ENCODE peak calls at places on chromosome 15, in four cellular contexts. N, F, K and H are unnamed samples.

GRCh38 chr15:66872394-66872793 is 170.4 kb downstream of the SMAD6 start:
- DNase-seq in F (no peak), K (no peak), N (no peak), H (no peak)

GRCh38 chr15:64697911-64698369 is 77.4 kb downstream of the RBPMS2 start:
- DNase-seq in N (no peak), K (no peak), F (peak), H (no peak)

GRCh38 chr15:63944681-63944955 is 101.7 kb downstream of the DAPK2 start:
- DNase-seq in F (no peak), N (no peak), K (peak), H (peak)

GRCh38 chr15:60337069-60337468 is 60.7 kb downstream of the ANXA2 start:
- DNase-seq in F (no peak), N (no peak), K (no peak), H (no peak)

GRCh38 chr15:44654858-44655257 is 8.6 kb downstream of the SPG11 start:
- DNase-seq in F (peak), K (no peak), N (no peak), H (no peak)

GRCh38 chr15:85542895-85543331 is 162.5 kb downstream of the AKAP13 start:
- DNase-seq in N (no peak), F (peak), K (no peak), H (no peak)

GRCh38 chr15:83305696-83306291 is 21.3 kb upstream of the BNC1 start:
- DNase-seq in K (no peak), N (peak), F (peak), H (peak)

GRCh38 chr15:51335538-51335961 is 2.8 kb downstream of the CYP19A1 start:
- DNase-seq in K (no peak), F (no peak), N (no peak), H (no peak)

GRCh38 chr15:84631706-84632272 is 22.3 kb downstream of the WDR73 start:
- DNase-seq in N (no peak), K (no peak), F (peak), H (no peak)

GRCh38 chr15:73930790-73931281 is 4.6 kb downstream of the LOXL1 start:
- DNase-seq in K (no peak), N (no peak), F (peak), H (no peak)

GRCh38 chr15:40825661-40826088 is 2.8 kb downstream of the PPP1R14D start:
- DNase-seq in N (no peak), F (peak), K (no peak), H (no peak)

GRCh38 chr15:67080900-67081431 is 15.6 kb downstream of the SMAD3 start:
- DNase-seq in K (no peak), N (no peak), F (peak), H (no peak)

GRCh38 chr15:88255496-88256171 is 905 bp downstream of the NTRK3 start:
- DNase-seq in F (peak), N (peak), K (peak), H (peak)

GRCh38 chr15:54528021-54528420 is 549.8 kb downstream of the UNC13C start:
- DNase-seq in F (no peak), N (no peak), K (no peak), H (no peak)

GRCh38 chr15:41512078-41512394 is 1.6 kb downstream of the LTK start:
- DNase-seq in N (no peak), F (no peak), K (peak), H (no peak)

GRCh38 chr15:35958021-35958420 is 412.1 kb upstream of the DPH6 start:
- DNase-seq in N (no peak), F (peak), K (no peak), H (no peak)

GRCh38 chr15:76158815-76159214 is 99.0 kb downstream of the TMEM266 start:
- DNase-seq in N (no peak), K (no peak), F (no peak), H (no peak)

GRCh38 chr15:23064156-23064555 is 24.8 kb upstream of the TUBGCP5 start:
- DNase-seq in K (no peak), F (no peak), N (no peak), H (no peak)

GRCh38 chr15:35308802-35309201 is 223.7 kb upstream of the NANOGP8 start:
- DNase-seq in N (peak), F (peak), K (no peak), H (no peak)

GRCh38 chr15:90203922-90204321 is 2.8 kb downstream of the SEMA4B start:
- DNase-seq in K (no peak), N (no peak), F (no peak), H (no peak)

GRCh38 chr15:51621917-51622268 is 678 bp downstream of the DMXL2 start:
- DNase-seq in K (peak), F (peak), N (peak), H (peak)

GRCh38 chr15:42378011-42378410 is 18.7 kb downstream of the CAPN3 start:
- DNase-seq in K (no peak), F (no peak), N (no peak), H (no peak)

DNA sequence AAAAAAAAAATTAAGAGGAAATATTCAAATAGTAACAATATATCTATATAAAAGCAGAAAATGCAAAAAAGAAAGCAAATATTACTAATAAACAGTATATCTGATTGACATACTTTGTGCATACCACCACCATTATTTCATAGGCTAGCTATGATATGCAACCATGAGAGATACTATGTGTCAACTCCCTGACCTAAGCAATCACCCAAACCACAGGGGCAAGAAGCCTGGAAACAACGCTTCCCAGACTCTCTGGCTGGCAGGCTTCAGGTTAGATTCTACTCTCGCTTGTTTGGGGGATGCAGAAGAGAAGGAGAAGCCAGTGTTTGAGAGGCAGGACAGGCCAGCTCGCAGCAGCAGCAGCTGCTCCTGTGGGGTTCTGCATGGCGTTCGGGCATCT is 169.3 kb upstream of the TPM1 start:
- DNase-seq in F (peak), K (peak), N (no peak), H (no peak)
- H2BK5ac ChIP-seq in F (no peak), K (no peak), N (no peak), H (no peak)

GRCh38 chr15:39359736-39360135 is 221.1 kb upstream of the THBS1 start:
- DNase-seq in F (no peak), N (no peak), K (no peak), H (no peak)
- H4K5ac ChIP-seq in F (peak), N (no peak), K (no peak), H (no peak)

DNA sequence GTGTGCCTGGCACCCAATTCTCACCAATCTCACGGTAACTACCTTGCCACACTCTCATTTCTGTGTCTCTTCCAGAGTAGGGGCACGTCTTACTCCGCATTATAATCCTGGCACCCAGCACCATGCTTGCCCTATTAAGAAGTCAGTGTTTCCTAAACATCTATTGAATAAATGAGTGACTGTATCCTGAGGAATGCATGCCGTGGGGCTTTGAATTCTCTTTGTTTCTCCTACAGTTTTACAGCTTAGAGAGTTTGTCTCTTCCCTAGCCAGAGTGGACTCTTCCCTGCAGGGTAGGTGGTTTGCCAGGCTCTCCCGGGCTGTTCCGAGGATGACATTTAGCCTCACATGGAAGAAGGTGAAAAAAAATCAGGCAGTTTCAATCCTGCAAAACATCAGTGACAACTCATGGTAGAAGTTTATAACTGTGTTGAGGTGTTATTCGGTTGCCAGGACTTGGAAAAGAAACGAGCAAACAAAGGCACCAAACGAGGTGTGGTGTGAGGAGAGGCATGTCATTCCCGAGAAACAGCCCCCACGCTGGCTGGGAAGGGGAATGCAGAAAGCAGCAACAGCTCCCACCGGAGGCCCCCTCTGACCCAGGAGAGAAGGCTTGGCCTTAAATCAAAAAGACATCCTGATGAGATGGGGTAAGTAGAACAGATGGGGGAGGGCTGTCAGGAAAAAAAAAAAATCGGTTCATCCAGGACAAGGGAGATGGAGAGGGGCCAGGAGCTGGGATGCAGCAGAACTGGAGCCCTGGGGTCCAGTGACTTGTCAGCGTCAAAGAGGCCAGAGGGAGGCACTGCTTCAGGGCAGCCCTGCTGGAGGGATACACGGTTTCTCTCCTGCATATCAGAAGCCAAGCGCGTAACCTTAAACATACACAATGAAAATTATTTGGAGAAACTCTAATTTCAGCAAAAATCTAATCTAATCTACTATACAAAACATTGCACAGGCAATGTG is 168.4 kb upstream of the ARRDC4 start:
- DNase-seq in N (peak), F (no peak), K (peak), H (peak)
- H3K23ac ChIP-seq in N (no peak), F (no peak), K (no peak), H (no peak)

GRCh38 chr15:81024265-81024875 is 23.6 kb downstream of the TLNRD1 start:
- DNase-seq in F (no peak), K (no peak), N (peak), H (no peak)
- H2BK5ac ChIP-seq in F (peak), K (no peak), N (no peak), H (no peak)

DNA sequence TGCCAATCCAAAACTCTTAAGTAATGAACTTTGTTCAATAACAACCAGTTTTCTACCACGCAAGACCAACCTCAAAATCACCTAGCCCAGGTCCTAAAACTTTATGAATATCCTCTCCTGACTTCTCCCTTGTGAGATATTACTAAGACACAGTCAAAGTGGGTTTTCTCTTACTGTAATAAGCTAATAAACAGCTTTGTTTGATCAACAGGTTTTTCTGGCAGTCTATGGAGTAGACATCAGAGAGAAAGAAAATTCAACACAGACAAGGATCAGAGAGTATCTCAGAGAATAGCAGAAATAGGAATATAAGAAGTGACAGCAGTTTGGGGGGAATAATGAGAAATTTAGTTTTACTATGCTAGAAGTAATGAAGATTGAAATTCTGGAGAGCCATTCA is 79.6 kb downstream of the NR2E3 start:
- DNase-seq in K (no peak), F (no peak), N (no peak), H (no peak)
- H4K5ac ChIP-seq in K (no peak), F (no peak), N (no peak), H (no peak)

GRCh38 chr15:25847066-25847465 is 16.1 kb downstream of the ATP10A start:
- DNase-seq in K (no peak), F (no peak), N (no peak), H (no peak)
- H3K23ac ChIP-seq in K (no peak), F (no peak), N (no peak), H (no peak)

GRCh38 chr15:95442107-95442719 is 888.3 kb upstream of the NR2F2 start:
- DNase-seq in K (no peak), F (no peak), N (no peak), H (no peak)
- H2BK5ac ChIP-seq in K (no peak), F (no peak), N (no peak), H (no peak)

GRCh38 chr15:91490211-91490610 is 363.3 kb upstream of the SLCO3A1 start:
- DNase-seq in K (no peak), F (no peak), N (no peak), H (no peak)

GRCh38 chr15:91484141-91484540 is 369.4 kb upstream of the SLCO3A1 start:
- DNase-seq in F (no peak), K (no peak), N (no peak), H (no peak)

GRCh38 chr15:91482799-91483198 is 370.7 kb upstream of the SLCO3A1 start:
- DNase-seq in F (no peak), K (no peak), N (no peak), H (no peak)

GRCh38 chr15:91491131-91491950 is 362.2 kb upstream of the SLCO3A1 start:
- DNase-seq in F (peak), N (peak), K (no peak), H (no peak)

DNA sequence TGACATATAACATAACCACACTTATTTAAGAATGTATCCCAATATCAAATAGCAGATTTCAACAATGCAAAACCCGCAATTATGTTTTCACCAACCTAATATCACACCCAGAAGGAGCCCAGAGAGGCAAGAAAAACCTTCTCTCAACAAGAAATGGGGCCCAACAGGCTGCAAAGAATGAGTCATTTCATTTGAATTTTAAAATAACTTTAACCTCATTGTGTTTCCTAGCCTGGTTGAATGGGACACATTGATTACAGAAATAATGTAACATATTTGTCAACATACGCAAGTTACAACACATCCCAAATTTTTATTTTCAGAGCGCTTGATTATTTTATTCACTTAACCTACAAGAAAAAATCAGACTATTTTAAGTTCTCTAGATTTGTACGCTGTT is 365.1 kb upstream of the SLCO3A1 start:
- DNase-seq in F (peak), K (no peak), N (no peak), H (no peak)
- H4K5ac ChIP-seq in F (no peak), K (no peak), N (no peak), H (no peak)

DNA sequence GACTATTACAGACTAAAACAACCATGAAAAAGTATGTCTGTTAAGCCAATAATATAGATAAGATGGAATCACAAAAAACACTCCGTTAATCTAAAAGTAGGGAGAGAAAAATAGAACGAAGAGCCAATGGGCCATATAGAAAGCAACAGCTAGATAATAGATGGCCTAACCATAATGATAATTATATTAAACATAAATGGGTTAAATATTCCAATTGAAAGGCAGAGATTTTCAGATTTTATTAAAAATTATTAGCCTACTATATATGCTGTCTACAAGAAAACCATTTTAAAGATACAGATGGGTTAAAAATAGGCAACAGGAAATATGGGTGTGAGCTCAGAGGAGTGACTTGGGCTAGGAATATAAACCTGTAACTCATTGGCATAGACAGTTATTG is 76.3 kb downstream of the ATP8B4 start:
- DNase-seq in N (no peak), F (no peak), K (no peak), H (no peak)
- H3K23ac ChIP-seq in N (no peak), F (no peak), K (no peak), H (no peak)

GRCh38 chr15:27592036-27592725 is 506.9 kb downstream of the OCA2 start:
- DNase-seq in K (no peak), F (no peak), N (peak), H (no peak)
- H2BK5ac ChIP-seq in K (no peak), F (no peak), N (no peak), H (no peak)